ENCODE peak calls at places on chromosomes 2 and 18, in six cellular contexts. M is dorsolateral prefrontal cortex; D is CD8-positive, alpha-beta T cell; W is AG09309; T is tibial artery; J is ascending aorta. Y is an unnamed sample.

GRCh38 chr2:211331736-211332135 is 775.3 kb downstream of the CPS1 start:
- DNase-seq in M (no peak), D (no peak), W (no peak), T (no peak), J (no peak), Y (no peak)

GRCh38 chr2:39435974-39436591 is 1.0 kb downstream of the MAP4K3 start:
- DNase-seq in M (peak), D (no peak), W (no peak), T (no peak), J (no peak), Y (no peak)

GRCh38 chr2:770776-771175 is 93.6 kb upstream of the TMEM18 start:
- DNase-seq in M (no peak), D (no peak), W (no peak), T (no peak), J (no peak), Y (no peak)

GRCh38 chr2:163604941-163605555 is 130.8 kb downstream of the FIGN start:
- DNase-seq in M (no peak), D (no peak), W (no peak), T (no peak), J (no peak), Y (no peak)

GRCh38 chr2:216285641-216286156 is 86.6 kb downstream of the MARCHF4 start:
- DNase-seq in M (no peak), D (no peak), W (no peak), T (no peak), J (no peak), Y (no peak)

GRCh38 chr2:188199716-188200128 is 92.0 kb upstream of the GULP1 start:
- DNase-seq in M (no peak), D (no peak), W (peak), T (no peak), J (no peak), Y (peak)

GRCh38 chr2:152781210-152781609 is 62.8 kb downstream of the ARL6IP6 start:
- DNase-seq in M (no peak), D (no peak), W (no peak), T (no peak), J (no peak), Y (no peak)

GRCh38 chr2:72719416-72719815 is 106.4 kb downstream of the EXOC6B start:
- DNase-seq in M (no peak), D (no peak), W (no peak), T (no peak), J (no peak), Y (peak)

GRCh38 chr2:68302281-68302680 is 17.5 kb downstream of the CNRIP1 start:
- DNase-seq in M (no peak), D (no peak), W (no peak), T (no peak), J (no peak), Y (no peak)

DNA sequence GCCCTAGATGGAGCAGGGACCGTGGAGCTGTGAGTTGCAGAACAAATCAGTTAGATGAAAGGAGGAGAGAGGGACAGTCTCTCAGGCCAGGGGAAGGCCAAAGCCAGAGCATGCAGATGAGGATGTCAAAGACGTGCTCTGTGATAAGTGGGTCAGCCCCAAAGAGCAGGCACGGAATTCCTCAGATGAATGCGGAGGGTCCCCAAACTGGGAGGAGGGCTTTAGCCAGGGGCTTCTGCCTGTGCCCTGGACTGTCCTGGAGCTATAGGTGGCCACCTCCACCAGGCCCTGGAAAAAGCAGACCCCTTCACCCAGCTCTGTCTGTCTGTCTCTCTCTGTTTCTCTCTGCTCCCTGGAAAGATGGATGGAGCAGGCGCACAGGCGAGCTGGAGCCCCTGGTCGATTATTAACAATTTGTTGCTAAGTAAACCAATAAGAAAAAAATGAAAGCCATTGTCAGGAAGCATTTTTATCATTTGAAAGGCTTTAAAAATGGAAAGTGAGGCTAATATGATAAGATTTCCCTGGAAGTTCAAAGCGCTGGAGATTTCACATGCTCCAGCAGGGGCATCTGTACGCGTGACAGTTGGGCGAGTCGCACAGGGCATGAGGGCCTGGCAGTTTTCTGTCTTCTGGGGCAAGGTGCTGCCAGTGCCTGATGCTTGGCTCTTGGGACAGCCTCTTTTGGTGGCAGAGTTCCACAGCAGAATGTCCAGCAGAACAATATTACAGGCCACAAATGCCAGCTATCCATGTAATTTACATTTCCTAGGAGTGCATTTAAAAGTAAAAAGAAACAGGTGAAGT is 241.0 kb downstream of the GLI2 start:
- DNase-seq in M (peak), D (no peak), W (no peak), T (no peak), J (no peak), Y (no peak)
- H3K4me3 ChIP-seq in M (no peak), D (no peak), W (no peak), T (no peak), J (no peak), Y (no peak)

GRCh38 chr18:60413944-60414547 is 41.5 kb upstream of the MC4R start:
- DNase-seq in M (no peak), D (no peak), W (no peak), T (no peak), J (no peak), Y (no peak)

GRCh38 chr18:60411715-60412114 is 39.1 kb upstream of the MC4R start:
- DNase-seq in M (no peak), D (no peak), W (no peak), T (no peak), J (no peak), Y (no peak)
- TF ChIP-seq CTCF in M (no peak), D (no peak), W (peak), T (no peak), J (no peak), Y (peak)

GRCh38 chr2:207848545-207848928 is 78.8 kb upstream of the FZD5 start:
- DNase-seq in M (no peak), D (no peak), W (no peak), T (no peak), J (no peak), Y (no peak)

GRCh38 chr2:207847807-207848544 is 78.3 kb upstream of the FZD5 start:
- DNase-seq in M (no peak), D (no peak), W (no peak), T (no peak), J (no peak), Y (no peak)

GRCh38 chr2:207847098-207847806 is 77.5 kb upstream of the FZD5 start:
- DNase-seq in M (no peak), D (no peak), W (no peak), T (no peak), J (no peak), Y (no peak)

GRCh38 chr2:207852791-207853190 is 83.1 kb upstream of the FZD5 start:
- DNase-seq in M (no peak), D (no peak), W (no peak), T (no peak), J (no peak), Y (no peak)

DNA sequence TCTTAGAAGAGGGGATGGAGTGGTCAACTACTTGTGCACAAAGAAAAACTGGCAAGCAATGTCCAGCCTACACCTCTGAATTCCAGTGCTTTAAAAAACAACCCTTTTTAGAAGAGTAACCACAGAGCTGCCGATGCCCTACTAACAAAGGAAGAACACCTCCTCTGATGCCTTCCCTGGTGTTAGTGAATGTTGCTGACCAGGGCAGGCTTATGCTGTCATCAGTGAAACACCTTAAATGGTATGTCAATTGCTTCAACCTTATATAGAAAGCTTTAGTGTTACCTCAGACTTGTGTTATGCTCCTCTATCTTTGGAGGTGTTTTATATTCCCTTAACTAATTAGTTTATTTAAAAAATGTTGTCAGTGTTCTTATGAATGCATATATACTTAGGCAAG is 79.7 kb upstream of the FZD5 start:
- DNase-seq in M (no peak), D (no peak), W (no peak), T (no peak), J (no peak), Y (no peak)
- H3K4me3 ChIP-seq in M (no peak), D (no peak), W (no peak), T (no peak), J (no peak), Y (no peak)

GRCh38 chr2:178910005-178910404 is 102.8 kb upstream of the TTN start:
- DNase-seq in M (no peak), D (no peak), W (no peak), T (no peak), J (no peak), Y (no peak)
- TF ChIP-seq CTCF in M (no peak), D (no peak), W (no peak), T (no peak), J (no peak), Y (no peak)

DNA sequence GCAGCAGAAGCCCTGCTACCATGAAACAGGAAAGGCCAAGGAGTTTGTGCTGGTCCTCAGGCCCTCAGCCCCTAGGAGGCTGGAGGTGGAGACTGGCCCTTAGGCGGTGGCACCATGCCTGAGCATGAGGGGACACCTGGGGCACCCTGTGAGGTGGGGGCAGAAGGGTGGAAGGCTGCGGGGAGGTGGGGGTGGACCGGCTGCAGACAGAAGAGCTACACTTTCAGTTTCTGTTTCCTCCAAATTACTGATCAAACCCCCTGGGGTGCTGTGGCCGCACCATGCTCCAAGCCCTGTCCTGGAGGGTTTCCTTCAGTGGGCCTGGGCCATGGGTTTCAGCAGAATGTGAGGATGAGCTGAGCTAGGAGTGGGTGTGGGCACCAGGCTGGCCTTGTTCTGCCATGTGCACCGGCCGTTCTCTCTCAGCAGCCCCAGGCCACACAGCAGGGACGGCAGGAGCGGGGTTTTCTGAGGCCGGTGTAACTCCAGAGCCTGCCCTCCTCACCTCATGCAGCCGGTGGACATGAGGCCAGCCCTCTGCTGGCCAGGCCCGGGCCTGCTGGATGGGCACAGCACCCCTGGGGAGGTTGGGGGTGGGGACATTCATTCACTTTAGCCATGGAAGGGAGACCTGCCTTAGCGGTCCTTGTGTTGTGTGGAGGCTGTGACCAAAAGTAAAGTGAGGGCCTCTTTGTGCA is 51.5 kb downstream of the PLEKHB2 start:
- DNase-seq in M (no peak), D (peak), W (no peak), T (no peak), J (no peak), Y (no peak)
- H3K4me3 ChIP-seq in M (no peak), D (peak), W (no peak), T (no peak), J (no peak), Y (no peak)

DNA sequence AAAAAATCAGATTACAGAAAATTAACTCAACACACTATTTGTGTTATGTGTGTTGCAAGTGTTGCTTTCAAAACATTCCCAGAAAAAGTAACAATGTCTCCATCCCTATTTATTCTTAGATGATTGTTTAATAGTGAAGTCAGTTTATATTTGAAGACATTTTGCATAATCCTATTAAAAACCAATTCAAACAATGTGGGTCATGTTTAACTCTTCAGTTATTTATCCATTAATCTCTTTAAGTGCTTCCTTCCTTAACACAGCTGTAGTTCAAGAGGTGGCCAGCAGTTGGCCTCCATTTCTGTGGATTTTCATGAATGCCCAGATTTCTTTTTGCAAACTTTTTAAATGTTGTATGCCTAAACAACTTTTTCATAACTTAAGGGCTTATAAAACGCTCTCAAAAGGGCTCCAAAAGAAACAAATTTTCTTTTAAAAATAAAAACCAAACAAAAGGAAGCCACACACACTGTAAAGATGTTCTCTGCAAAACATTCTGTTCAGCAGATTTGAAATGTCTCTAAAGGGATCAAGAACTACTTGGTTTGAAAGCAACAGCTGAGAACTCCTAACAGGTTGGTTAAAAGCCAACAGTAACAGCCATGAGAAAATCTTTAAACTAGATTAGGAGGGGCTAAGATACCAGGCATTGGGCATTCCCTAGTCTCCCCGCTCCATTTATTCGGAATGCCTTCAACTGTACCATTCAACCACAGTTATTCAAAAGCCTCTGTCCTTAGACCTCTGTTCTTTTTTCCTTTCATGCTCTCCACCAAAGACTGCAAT is 71.5 kb downstream of the THADA start:
- DNase-seq in M (no peak), D (no peak), W (no peak), T (no peak), J (no peak), Y (no peak)
- TF ChIP-seq CTCF in M (peak), D (peak), W (peak), T (no peak), J (peak), Y (peak)